ENCODE peak calls at places on chromosomes 2 and 18, in nine cellular contexts. One of them, this sample, is unnamed.

GRCh38 chr18:48957136-48957535 is 6.4 kb upstream of the SMAD7 start:
- DNase-seq in HTR-8/SVneo: no peak
- DNase-seq in AG08395: no peak
- DNase-seq in activated T-helper 9 cell treated with anti-CD3 and anti-CD28 coated beads, Interleukin-2, amount 50 U/mL, for 16 hours: no peak
- DNase-seq in globus pallidus: no peak
- DNase-seq in NCI-H1694: no peak
- DNase-seq in astrocyte of the spinal cord: no peak
- DNase-seq in amniotic stem cell: no peak
- DNase-seq in stimulated activated CD4-positive, alpha-beta T cell treated with anti-CD3 and anti-CD28 coated beads, Interleukin-12 subunit alpha, Interleukin-12 subunit beta, amount 100 ng/mL, for 4 hours: no peak
- DNase-seq in this sample: no peak

GRCh38 chr2:98936133-98936916 is at the start of gene CRACDL:
- DNase-seq in stimulated activated CD4-positive, alpha-beta T cell treated with anti-CD3 and anti-CD28 coated beads, Interleukin-12 subunit alpha, Interleukin-12 subunit beta, amount 100 ng/mL, for 4 hours: peak
- DNase-seq in activated T-helper 9 cell treated with anti-CD3 and anti-CD28 coated beads, Interleukin-2, amount 50 U/mL, for 16 hours: no peak
- DNase-seq in globus pallidus: no peak
- DNase-seq in amniotic stem cell: no peak
- DNase-seq in HTR-8/SVneo: no peak
- DNase-seq in astrocyte of the spinal cord: no peak
- DNase-seq in NCI-H1694: no peak
- DNase-seq in AG08395: no peak
- DNase-seq in this sample: peak

GRCh38 chr2:105671156-105671555 is 73.6 kb upstream of the NCK2 start:
- DNase-seq in astrocyte of the spinal cord: peak
- DNase-seq in globus pallidus: no peak
- DNase-seq in HTR-8/SVneo: no peak
- DNase-seq in activated T-helper 9 cell treated with anti-CD3 and anti-CD28 coated beads, Interleukin-2, amount 50 U/mL, for 16 hours: no peak
- DNase-seq in amniotic stem cell: no peak
- DNase-seq in stimulated activated CD4-positive, alpha-beta T cell treated with anti-CD3 and anti-CD28 coated beads, Interleukin-12 subunit alpha, Interleukin-12 subunit beta, amount 100 ng/mL, for 4 hours: no peak
- DNase-seq in AG08395: peak
- DNase-seq in NCI-H1694: no peak
- DNase-seq in this sample: no peak

GRCh38 chr2:8418721-8419120 is 263.1 kb upstream of the ID2 start:
- DNase-seq in NCI-H1694: no peak
- DNase-seq in activated T-helper 9 cell treated with anti-CD3 and anti-CD28 coated beads, Interleukin-2, amount 50 U/mL, for 16 hours: no peak
- DNase-seq in globus pallidus: no peak
- DNase-seq in AG08395: peak
- DNase-seq in astrocyte of the spinal cord: no peak
- DNase-seq in amniotic stem cell: no peak
- DNase-seq in HTR-8/SVneo: no peak
- DNase-seq in stimulated activated CD4-positive, alpha-beta T cell treated with anti-CD3 and anti-CD28 coated beads, Interleukin-12 subunit alpha, Interleukin-12 subunit beta, amount 100 ng/mL, for 4 hours: no peak
- DNase-seq in this sample: no peak

GRCh38 chr2:113157108-113157896 is 16.5 kb upstream of the PSD4 start:
- DNase-seq in HTR-8/SVneo: peak
- DNase-seq in amniotic stem cell: no peak
- DNase-seq in activated T-helper 9 cell treated with anti-CD3 and anti-CD28 coated beads, Interleukin-2, amount 50 U/mL, for 16 hours: peak
- DNase-seq in stimulated activated CD4-positive, alpha-beta T cell treated with anti-CD3 and anti-CD28 coated beads, Interleukin-12 subunit alpha, Interleukin-12 subunit beta, amount 100 ng/mL, for 4 hours: peak
- DNase-seq in globus pallidus: no peak
- DNase-seq in NCI-H1694: no peak
- DNase-seq in AG08395: no peak
- DNase-seq in astrocyte of the spinal cord: peak
- DNase-seq in this sample: no peak

GRCh38 chr2:157825885-157826284 is 50.2 kb downstream of the ACVR1 start:
- DNase-seq in stimulated activated CD4-positive, alpha-beta T cell treated with anti-CD3 and anti-CD28 coated beads, Interleukin-12 subunit alpha, Interleukin-12 subunit beta, amount 100 ng/mL, for 4 hours: no peak
- DNase-seq in amniotic stem cell: no peak
- DNase-seq in globus pallidus: no peak
- DNase-seq in HTR-8/SVneo: no peak
- DNase-seq in NCI-H1694: no peak
- DNase-seq in astrocyte of the spinal cord: no peak
- DNase-seq in AG08395: peak
- DNase-seq in activated T-helper 9 cell treated with anti-CD3 and anti-CD28 coated beads, Interleukin-2, amount 50 U/mL, for 16 hours: no peak
- DNase-seq in this sample: no peak

GRCh38 chr2:147133273-147133901 is 711.4 kb upstream of the ACVR2A start:
- DNase-seq in NCI-H1694: no peak
- DNase-seq in stimulated activated CD4-positive, alpha-beta T cell treated with anti-CD3 and anti-CD28 coated beads, Interleukin-12 subunit alpha, Interleukin-12 subunit beta, amount 100 ng/mL, for 4 hours: no peak
- DNase-seq in activated T-helper 9 cell treated with anti-CD3 and anti-CD28 coated beads, Interleukin-2, amount 50 U/mL, for 16 hours: no peak
- DNase-seq in globus pallidus: no peak
- DNase-seq in AG08395: no peak
- DNase-seq in amniotic stem cell: no peak
- DNase-seq in astrocyte of the spinal cord: peak
- DNase-seq in HTR-8/SVneo: no peak
- DNase-seq in this sample: no peak

GRCh38 chr18:23498877-23499570 is 4.3 kb upstream of the RMC1 start:
- DNase-seq in amniotic stem cell: peak
- DNase-seq in stimulated activated CD4-positive, alpha-beta T cell treated with anti-CD3 and anti-CD28 coated beads, Interleukin-12 subunit alpha, Interleukin-12 subunit beta, amount 100 ng/mL, for 4 hours: peak
- DNase-seq in NCI-H1694: no peak
- DNase-seq in globus pallidus: peak
- DNase-seq in activated T-helper 9 cell treated with anti-CD3 and anti-CD28 coated beads, Interleukin-2, amount 50 U/mL, for 16 hours: peak
- DNase-seq in HTR-8/SVneo: peak
- DNase-seq in AG08395: peak
- DNase-seq in astrocyte of the spinal cord: peak
- DNase-seq in this sample: peak

GRCh38 chr18:10015288-10015701 is 101.5 kb downstream of the VAPA start:
- DNase-seq in amniotic stem cell: no peak
- DNase-seq in stimulated activated CD4-positive, alpha-beta T cell treated with anti-CD3 and anti-CD28 coated beads, Interleukin-12 subunit alpha, Interleukin-12 subunit beta, amount 100 ng/mL, for 4 hours: no peak
- DNase-seq in NCI-H1694: no peak
- DNase-seq in astrocyte of the spinal cord: peak
- DNase-seq in AG08395: no peak
- DNase-seq in HTR-8/SVneo: peak
- DNase-seq in activated T-helper 9 cell treated with anti-CD3 and anti-CD28 coated beads, Interleukin-2, amount 50 U/mL, for 16 hours: no peak
- DNase-seq in globus pallidus: no peak
- DNase-seq in this sample: no peak

GRCh38 chr2:111938392-111938791 is 40.0 kb downstream of the MERTK start:
- DNase-seq in globus pallidus: no peak
- DNase-seq in activated T-helper 9 cell treated with anti-CD3 and anti-CD28 coated beads, Interleukin-2, amount 50 U/mL, for 16 hours: no peak
- DNase-seq in AG08395: no peak
- DNase-seq in HTR-8/SVneo: no peak
- DNase-seq in stimulated activated CD4-positive, alpha-beta T cell treated with anti-CD3 and anti-CD28 coated beads, Interleukin-12 subunit alpha, Interleukin-12 subunit beta, amount 100 ng/mL, for 4 hours: no peak
- DNase-seq in NCI-H1694: no peak
- DNase-seq in amniotic stem cell: no peak
- DNase-seq in astrocyte of the spinal cord: no peak
- DNase-seq in this sample: no peak